ENCODE peak calls at places on chromosome 17, in six cellular contexts. One of them, this sample, is unnamed.

GRCh38 chr17:29742210-29742513 is 119.5 kb upstream of the CORO6 start:
- DNase-seq in skeletal muscle cell: no peak
- DNase-seq in T follicular helper cell: no peak
- DNase-seq in M059J: no peak
- DNase-seq in activated CD8-positive, alpha-beta memory T cell treated with anti-CD3 and anti-CD28 coated beads, Interleukin-2, amount 50 U/mL, for 4 hours: no peak
- DNase-seq in NCI-H774: no peak
- DNase-seq in this sample: no peak

GRCh38 chr17:63634163-63634562 is 11.9 kb downstream of the MAP3K3 start:
- DNase-seq in skeletal muscle cell: no peak
- DNase-seq in T follicular helper cell: no peak
- DNase-seq in M059J: no peak
- DNase-seq in activated CD8-positive, alpha-beta memory T cell treated with anti-CD3 and anti-CD28 coated beads, Interleukin-2, amount 50 U/mL, for 4 hours: no peak
- DNase-seq in NCI-H774: no peak
- DNase-seq in this sample: no peak

GRCh38 chr17:49747632-49748031 is 16.3 kb downstream of the FAM117A start:
- DNase-seq in skeletal muscle cell: no peak
- DNase-seq in T follicular helper cell: no peak
- DNase-seq in M059J: no peak
- DNase-seq in activated CD8-positive, alpha-beta memory T cell treated with anti-CD3 and anti-CD28 coated beads, Interleukin-2, amount 50 U/mL, for 4 hours: no peak
- DNase-seq in NCI-H774: no peak
- DNase-seq in this sample: no peak

GRCh38 chr17:21286066-21286770 is 1.7 kb downstream of the MAP2K3 start:
- DNase-seq in skeletal muscle cell: peak; percentile 99
- DNase-seq in T follicular helper cell: no peak
- DNase-seq in M059J: peak; percentile 97
- DNase-seq in activated CD8-positive, alpha-beta memory T cell treated with anti-CD3 and anti-CD28 coated beads, Interleukin-2, amount 50 U/mL, for 4 hours: peak; percentile 38
- DNase-seq in NCI-H774: no peak
- DNase-seq in this sample: peak; percentile 59

GRCh38 chr17:43006639-43007551 is at the start of gene IFI35:
- DNase-seq in skeletal muscle cell: peak; percentile 56
- DNase-seq in T follicular helper cell: peak; percentile 72
- DNase-seq in M059J: peak; percentile 89
- DNase-seq in activated CD8-positive, alpha-beta memory T cell treated with anti-CD3 and anti-CD28 coated beads, Interleukin-2, amount 50 U/mL, for 4 hours: peak; percentile 82
- DNase-seq in NCI-H774: peak; percentile 77
- DNase-seq in this sample: peak; percentile 85

GRCh38 chr17:19003543-19003965 is 1.0 kb downstream of the FAM83G start:
- DNase-seq in skeletal muscle cell: no peak
- DNase-seq in T follicular helper cell: no peak
- DNase-seq in M059J: no peak
- DNase-seq in activated CD8-positive, alpha-beta memory T cell treated with anti-CD3 and anti-CD28 coated beads, Interleukin-2, amount 50 U/mL, for 4 hours: no peak
- DNase-seq in NCI-H774: no peak
- DNase-seq in this sample: no peak

GRCh38 chr17:79631640-79632431 is 21.0 kb upstream of the RBFOX3 start:
- DNase-seq in skeletal muscle cell: no peak
- DNase-seq in T follicular helper cell: no peak
- DNase-seq in M059J: no peak
- DNase-seq in activated CD8-positive, alpha-beta memory T cell treated with anti-CD3 and anti-CD28 coated beads, Interleukin-2, amount 50 U/mL, for 4 hours: no peak
- DNase-seq in NCI-H774: no peak
- DNase-seq in this sample: peak; percentile 10

GRCh38 chr17:72528683-72529082 is 407.9 kb downstream of the SOX9 start:
- DNase-seq in skeletal muscle cell: no peak
- DNase-seq in T follicular helper cell: no peak
- DNase-seq in M059J: no peak
- DNase-seq in activated CD8-positive, alpha-beta memory T cell treated with anti-CD3 and anti-CD28 coated beads, Interleukin-2, amount 50 U/mL, for 4 hours: no peak
- DNase-seq in NCI-H774: no peak
- DNase-seq in this sample: no peak

GRCh38 chr17:53387745-53388144 is 435.0 kb upstream of the KIF2B start:
- DNase-seq in skeletal muscle cell: no peak
- DNase-seq in T follicular helper cell: no peak
- DNase-seq in M059J: no peak
- DNase-seq in activated CD8-positive, alpha-beta memory T cell treated with anti-CD3 and anti-CD28 coated beads, Interleukin-2, amount 50 U/mL, for 4 hours: no peak
- DNase-seq in NCI-H774: no peak
- DNase-seq in this sample: no peak

GRCh38 chr17:44878627-44879221 is 20.5 kb downstream of the EFTUD2 start:
- DNase-seq in skeletal muscle cell: no peak
- DNase-seq in T follicular helper cell: no peak
- DNase-seq in M059J: peak; percentile 43
- DNase-seq in activated CD8-positive, alpha-beta memory T cell treated with anti-CD3 and anti-CD28 coated beads, Interleukin-2, amount 50 U/mL, for 4 hours: no peak
- DNase-seq in NCI-H774: no peak
- DNase-seq in this sample: no peak

GRCh38 chr17:32792207-32792606 is 84.7 kb downstream of the MYO1D start:
- DNase-seq in skeletal muscle cell: no peak
- DNase-seq in T follicular helper cell: no peak
- DNase-seq in M059J: no peak
- DNase-seq in activated CD8-positive, alpha-beta memory T cell treated with anti-CD3 and anti-CD28 coated beads, Interleukin-2, amount 50 U/mL, for 4 hours: no peak
- DNase-seq in NCI-H774: no peak
- DNase-seq in this sample: no peak

GRCh38 chr17:14125518-14126125 is 56.3 kb downstream of the COX10 start:
- DNase-seq in skeletal muscle cell: no peak
- DNase-seq in T follicular helper cell: no peak
- DNase-seq in M059J: peak; percentile 15
- DNase-seq in activated CD8-positive, alpha-beta memory T cell treated with anti-CD3 and anti-CD28 coated beads, Interleukin-2, amount 50 U/mL, for 4 hours: no peak
- DNase-seq in NCI-H774: no peak
- DNase-seq in this sample: no peak

GRCh38 chr17:74185786-74186185 is 17.7 kb upstream of the RPL38 start:
- DNase-seq in skeletal muscle cell: no peak
- DNase-seq in T follicular helper cell: no peak
- DNase-seq in M059J: no peak
- DNase-seq in activated CD8-positive, alpha-beta memory T cell treated with anti-CD3 and anti-CD28 coated beads, Interleukin-2, amount 50 U/mL, for 4 hours: no peak
- DNase-seq in NCI-H774: no peak
- DNase-seq in this sample: no peak

GRCh38 chr17:14201595-14201994 is 35.1 kb downstream of the CDRT15 start:
- DNase-seq in skeletal muscle cell: no peak
- DNase-seq in T follicular helper cell: peak; percentile 57
- DNase-seq in M059J: no peak
- DNase-seq in activated CD8-positive, alpha-beta memory T cell treated with anti-CD3 and anti-CD28 coated beads, Interleukin-2, amount 50 U/mL, for 4 hours: peak; percentile 53
- DNase-seq in NCI-H774: no peak
- DNase-seq in this sample: peak; percentile 76

GRCh38 chr17:49525831-49526741 is 31.0 kb downstream of the NGFR start:
- DNase-seq in skeletal muscle cell: no peak
- DNase-seq in T follicular helper cell: no peak
- DNase-seq in M059J: no peak
- DNase-seq in activated CD8-positive, alpha-beta memory T cell treated with anti-CD3 and anti-CD28 coated beads, Interleukin-2, amount 50 U/mL, for 4 hours: peak; percentile 6
- DNase-seq in NCI-H774: no peak
- DNase-seq in this sample: no peak

GRCh38 chr17:8079291-8080207 is 8.0 kb downstream of the ALOX12B start:
- DNase-seq in skeletal muscle cell: no peak
- DNase-seq in T follicular helper cell: peak; percentile 63
- DNase-seq in M059J: peak; percentile 42
- DNase-seq in activated CD8-positive, alpha-beta memory T cell treated with anti-CD3 and anti-CD28 coated beads, Interleukin-2, amount 50 U/mL, for 4 hours: peak; percentile 80
- DNase-seq in NCI-H774: peak; percentile 33
- DNase-seq in this sample: peak; percentile 89

GRCh38 chr17:66701462-66701861 is 133.5 kb upstream of the CACNG5 start:
- DNase-seq in skeletal muscle cell: no peak
- DNase-seq in T follicular helper cell: no peak
- DNase-seq in M059J: no peak
- DNase-seq in activated CD8-positive, alpha-beta memory T cell treated with anti-CD3 and anti-CD28 coated beads, Interleukin-2, amount 50 U/mL, for 4 hours: no peak
- DNase-seq in NCI-H774: no peak
- DNase-seq in this sample: no peak

GRCh38 chr17:49585422-49586027 is 9.9 kb downstream of the NXPH3 start:
- DNase-seq in skeletal muscle cell: no peak
- DNase-seq in T follicular helper cell: no peak
- DNase-seq in M059J: no peak
- DNase-seq in activated CD8-positive, alpha-beta memory T cell treated with anti-CD3 and anti-CD28 coated beads, Interleukin-2, amount 50 U/mL, for 4 hours: no peak
- DNase-seq in NCI-H774: no peak
- DNase-seq in this sample: no peak

GRCh38 chr17:61789872-61790271 is 73.5 kb downstream of the BRIP1 start:
- DNase-seq in skeletal muscle cell: no peak
- DNase-seq in T follicular helper cell: no peak
- DNase-seq in M059J: no peak
- DNase-seq in activated CD8-positive, alpha-beta memory T cell treated with anti-CD3 and anti-CD28 coated beads, Interleukin-2, amount 50 U/mL, for 4 hours: no peak
- DNase-seq in NCI-H774: no peak
- DNase-seq in this sample: no peak

GRCh38 chr17:79940381-79941087 is 95.1 kb downstream of the TBC1D16 start:
- DNase-seq in skeletal muscle cell: no peak
- DNase-seq in T follicular helper cell: no peak
- DNase-seq in M059J: no peak
- DNase-seq in activated CD8-positive, alpha-beta memory T cell treated with anti-CD3 and anti-CD28 coated beads, Interleukin-2, amount 50 U/mL, for 4 hours: no peak
- DNase-seq in NCI-H774: no peak
- DNase-seq in this sample: no peak

GRCh38 chr17:27446569-27447301 is 9.5 kb upstream of the KSR1 start:
- DNase-seq in skeletal muscle cell: peak; percentile 84
- DNase-seq in T follicular helper cell: no peak
- DNase-seq in M059J: peak; percentile 76
- DNase-seq in activated CD8-positive, alpha-beta memory T cell treated with anti-CD3 and anti-CD28 coated beads, Interleukin-2, amount 50 U/mL, for 4 hours: no peak
- DNase-seq in NCI-H774: no peak
- DNase-seq in this sample: no peak

GRCh38 chr17:3983945-3984484 is 19.8 kb upstream of the ATP2A3 start:
- DNase-seq in skeletal muscle cell: no peak
- DNase-seq in T follicular helper cell: no peak
- DNase-seq in M059J: peak; percentile 61
- DNase-seq in activated CD8-positive, alpha-beta memory T cell treated with anti-CD3 and anti-CD28 coated beads, Interleukin-2, amount 50 U/mL, for 4 hours: no peak
- DNase-seq in NCI-H774: no peak
- DNase-seq in this sample: no peak

GRCh38 chr17:57783338-57783742 is 38.2 kb upstream of the CCDC182 start:
- DNase-seq in skeletal muscle cell: no peak
- DNase-seq in T follicular helper cell: peak; percentile 39
- DNase-seq in M059J: peak; percentile 33
- DNase-seq in activated CD8-positive, alpha-beta memory T cell treated with anti-CD3 and anti-CD28 coated beads, Interleukin-2, amount 50 U/mL, for 4 hours: peak; percentile 76
- DNase-seq in NCI-H774: peak; percentile 78
- DNase-seq in this sample: peak; percentile 75

GRCh38 chr17:44069974-44070454 is 521 bp upstream of the G6PC3 start:
- DNase-seq in skeletal muscle cell: no peak
- DNase-seq in T follicular helper cell: no peak
- DNase-seq in M059J: no peak
- DNase-seq in activated CD8-positive, alpha-beta memory T cell treated with anti-CD3 and anti-CD28 coated beads, Interleukin-2, amount 50 U/mL, for 4 hours: no peak
- DNase-seq in NCI-H774: no peak
- DNase-seq in this sample: no peak

GRCh38 chr17:66644311-66644710 is 190.6 kb upstream of the CACNG5 start:
- DNase-seq in skeletal muscle cell: no peak
- DNase-seq in T follicular helper cell: no peak
- DNase-seq in M059J: no peak
- DNase-seq in activated CD8-positive, alpha-beta memory T cell treated with anti-CD3 and anti-CD28 coated beads, Interleukin-2, amount 50 U/mL, for 4 hours: no peak
- DNase-seq in NCI-H774: no peak
- DNase-seq in this sample: no peak

GRCh38 chr17:30554839-30555751 is 77.9 kb downstream of the GOSR1 start:
- DNase-seq in skeletal muscle cell: no peak
- DNase-seq in T follicular helper cell: no peak
- DNase-seq in M059J: peak; percentile 26
- DNase-seq in activated CD8-positive, alpha-beta memory T cell treated with anti-CD3 and anti-CD28 coated beads, Interleukin-2, amount 50 U/mL, for 4 hours: no peak
- DNase-seq in NCI-H774: no peak
- DNase-seq in this sample: peak; percentile 32

GRCh38 chr17:4539576-4540223 is 15.5 kb downstream of the MYBBP1A start:
- DNase-seq in skeletal muscle cell: no peak
- DNase-seq in T follicular helper cell: no peak
- DNase-seq in M059J: no peak
- DNase-seq in activated CD8-positive, alpha-beta memory T cell treated with anti-CD3 and anti-CD28 coated beads, Interleukin-2, amount 50 U/mL, for 4 hours: no peak
- DNase-seq in NCI-H774: no peak
- DNase-seq in this sample: no peak

GRCh38 chr17:14203392-14203791 is 33.3 kb downstream of the CDRT15 start:
- DNase-seq in skeletal muscle cell: no peak
- DNase-seq in T follicular helper cell: no peak
- DNase-seq in M059J: peak; percentile 5
- DNase-seq in activated CD8-positive, alpha-beta memory T cell treated with anti-CD3 and anti-CD28 coated beads, Interleukin-2, amount 50 U/mL, for 4 hours: peak; percentile 29
- DNase-seq in NCI-H774: no peak
- DNase-seq in this sample: no peak

GRCh38 chr17:5950871-5951270 is 119.3 kb upstream of the WSCD1 start:
- DNase-seq in skeletal muscle cell: no peak
- DNase-seq in T follicular helper cell: no peak
- DNase-seq in M059J: no peak
- DNase-seq in activated CD8-positive, alpha-beta memory T cell treated with anti-CD3 and anti-CD28 coated beads, Interleukin-2, amount 50 U/mL, for 4 hours: no peak
- DNase-seq in NCI-H774: no peak
- DNase-seq in this sample: no peak

GRCh38 chr17:596763-597644 is 117.6 kb downstream of the VPS53 start:
- DNase-seq in skeletal muscle cell: peak; percentile 65
- DNase-seq in T follicular helper cell: no peak
- DNase-seq in M059J: peak; percentile 56
- DNase-seq in activated CD8-positive, alpha-beta memory T cell treated with anti-CD3 and anti-CD28 coated beads, Interleukin-2, amount 50 U/mL, for 4 hours: no peak
- DNase-seq in NCI-H774: no peak
- DNase-seq in this sample: no peak

GRCh38 chr17:71068351-71068750 is 899.0 kb downstream of the KCNJ2 start:
- DNase-seq in skeletal muscle cell: peak; percentile 8
- DNase-seq in T follicular helper cell: no peak
- DNase-seq in M059J: no peak
- DNase-seq in activated CD8-positive, alpha-beta memory T cell treated with anti-CD3 and anti-CD28 coated beads, Interleukin-2, amount 50 U/mL, for 4 hours: no peak
- DNase-seq in NCI-H774: no peak
- DNase-seq in this sample: no peak

GRCh38 chr17:47776330-47777197 is 43.5 kb downstream of the TBX21 start:
- DNase-seq in skeletal muscle cell: no peak
- DNase-seq in T follicular helper cell: no peak
- DNase-seq in M059J: peak; percentile 50
- DNase-seq in activated CD8-positive, alpha-beta memory T cell treated with anti-CD3 and anti-CD28 coated beads, Interleukin-2, amount 50 U/mL, for 4 hours: no peak
- DNase-seq in NCI-H774: peak; percentile 42
- DNase-seq in this sample: peak; percentile 63

GRCh38 chr17:28038802-28039600 is 3.5 kb upstream of the NLK start:
- DNase-seq in skeletal muscle cell: peak; percentile 28
- DNase-seq in T follicular helper cell: no peak
- DNase-seq in M059J: no peak
- DNase-seq in activated CD8-positive, alpha-beta memory T cell treated with anti-CD3 and anti-CD28 coated beads, Interleukin-2, amount 50 U/mL, for 4 hours: no peak
- DNase-seq in NCI-H774: no peak
- DNase-seq in this sample: no peak

GRCh38 chr17:8226536-8227237 is 16.3 kb upstream of the AURKB start:
- DNase-seq in skeletal muscle cell: peak; percentile 76
- DNase-seq in T follicular helper cell: no peak
- DNase-seq in M059J: peak; percentile 91
- DNase-seq in activated CD8-positive, alpha-beta memory T cell treated with anti-CD3 and anti-CD28 coated beads, Interleukin-2, amount 50 U/mL, for 4 hours: no peak
- DNase-seq in NCI-H774: no peak
- DNase-seq in this sample: peak; percentile 70

GRCh38 chr17:13222931-13223330 is 205.1 kb upstream of the ELAC2 start:
- DNase-seq in skeletal muscle cell: no peak
- DNase-seq in T follicular helper cell: no peak
- DNase-seq in M059J: no peak
- DNase-seq in activated CD8-positive, alpha-beta memory T cell treated with anti-CD3 and anti-CD28 coated beads, Interleukin-2, amount 50 U/mL, for 4 hours: no peak
- DNase-seq in NCI-H774: peak; percentile 70
- DNase-seq in this sample: no peak

GRCh38 chr17:29573558-29573870 is 5.0 kb downstream of the TP53I13 start:
- DNase-seq in skeletal muscle cell: no peak
- DNase-seq in T follicular helper cell: no peak
- DNase-seq in M059J: no peak
- DNase-seq in activated CD8-positive, alpha-beta memory T cell treated with anti-CD3 and anti-CD28 coated beads, Interleukin-2, amount 50 U/mL, for 4 hours: peak; percentile 15
- DNase-seq in NCI-H774: no peak
- DNase-seq in this sample: no peak

This sample was measured in Peyer's patch.